ENCODE peak calls at places on chromosomes 1 and 21, in seven cellular contexts. B is colonic mucosa, C is osteoblast, W is endothelial cell of umbilical vein, H is GM23248, K is tibial artery, P is heart right ventricle. T is an unnamed sample. For H3K4me1, the result is how much of the 10 kb centered on the place peaks cover.

GRCh38 chr1:13228343-13228781 is 2.4 kb upstream of the PRAMEF18 start:
- DNase-seq in B (peak), C (no peak), W (no peak), H (peak), K (no peak), P (no peak), T (no peak)

GRCh38 chr1:12140016-12140415 is 26.8 kb upstream of the TNFRSF1B start:
- DNase-seq in B (no peak), C (peak), W (no peak), H (no peak), K (no peak), P (no peak), T (no peak)

GRCh38 chr1:29761159-29761928 is 525.0 kb downstream of the PTPRU start:
- DNase-seq in B (no peak), C (no peak), W (no peak), H (no peak), K (no peak), P (no peak), T (no peak)

GRCh38 chr1:1187938-1188337 is 14.3 kb downstream of the TTLL10 start:
- DNase-seq in B (no peak), C (peak), W (no peak), H (no peak), K (no peak), P (no peak), T (no peak)

GRCh38 chr1:170537798-170538503 is 6.0 kb downstream of the GORAB start:
- DNase-seq in B (no peak), C (peak), W (peak), H (peak), K (no peak), P (no peak), T (no peak)

GRCh38 chr1:4416189-4416588 is 238.2 kb upstream of the AJAP1 start:
- DNase-seq in B (no peak), C (no peak), W (no peak), H (no peak), K (no peak), P (peak), T (no peak)

GRCh38 chr1:216935901-216936300 is 212.7 kb upstream of the ESRRG start:
- DNase-seq in B (no peak), C (no peak), W (no peak), H (no peak), K (no peak), P (no peak), T (no peak)

GRCh38 chr1:37325010-37325409 is 149.4 kb upstream of the ZC3H12A start:
- DNase-seq in B (no peak), C (no peak), W (no peak), H (no peak), K (no peak), P (no peak), T (no peak)

GRCh38 chr1:93585059-93585966 is 96.3 kb downstream of the BCAR3 start:
- DNase-seq in B (peak), C (peak), W (no peak), H (peak), K (peak), P (peak), T (peak)

GRCh38 chr1:15948600-15949452 is 27.1 kb downstream of the ZBTB17 start:
- DNase-seq in B (peak), C (peak), W (peak), H (peak), K (peak), P (peak), T (peak)

GRCh38 chr1:89149229-89149628 is 23.3 kb upstream of the GBP2 start:
- DNase-seq in B (no peak), C (peak), W (peak), H (peak), K (no peak), P (no peak), T (peak)

GRCh38 chr1:81493102-81493864 is 307.5 kb upstream of the ADGRL2 start:
- DNase-seq in B (no peak), C (no peak), W (no peak), H (no peak), K (no peak), P (peak), T (no peak)

GRCh38 chr1:165898837-165899236 is 71.4 kb downstream of the UCK2 start:
- DNase-seq in B (no peak), C (peak), W (peak), H (peak), K (peak), P (peak), T (peak)

GRCh38 chr1:169892819-169893644 is 664 bp downstream of the SCYL3 start:
- DNase-seq in B (peak), C (peak), W (peak), H (peak), K (peak), P (peak), T (no peak)

GRCh38 chr1:223363057-223363855 is 720 bp downstream of the SUSD4 start:
- DNase-seq in B (no peak), C (peak), W (no peak), H (peak), K (no peak), P (peak), T (no peak)

GRCh38 chr1:74245168-74245753 is 10.1 kb downstream of the TNNI3K start:
- DNase-seq in B (no peak), C (peak), W (no peak), H (no peak), K (no peak), P (no peak), T (no peak)

GRCh38 chr1:165661691-165662090 is 30.7 kb downstream of the MGST3 start:
- DNase-seq in B (no peak), C (peak), W (no peak), H (peak), K (no peak), P (no peak), T (no peak)

GRCh38 chr1:18954270-18955071 is 2.0 kb downstream of the IFFO2 start:
- DNase-seq in B (no peak), C (peak), W (peak), H (peak), K (no peak), P (no peak), T (no peak)

GRCh38 chr21:31730687-31731111 is 1.2 kb downstream of the SCAF4 start:
- DNase-seq in B (no peak), C (peak), W (peak), H (peak), K (no peak), P (no peak), T (no peak)

GRCh38 chr1:88330201-88330600 is 353.9 kb upstream of the PKN2 start:
- DNase-seq in B (no peak), C (no peak), W (peak), H (no peak), K (no peak), P (no peak), T (no peak)

GRCh38 chr1:46549697-46550681 is 1.5 kb downstream of the KNCN start:
- DNase-seq in B (no peak), C (peak), W (no peak), H (peak), K (no peak), P (no peak), T (no peak)

GRCh38 chr21:44065428-44065827 is 41.8 kb upstream of the PWP2 start:
- DNase-seq in B (no peak), C (peak), W (no peak), H (no peak), K (no peak), P (no peak), T (no peak)

GRCh38 chr1:209675567-209676154 is 449 bp downstream of the G0S2 start:
- DNase-seq in B (peak), C (peak), W (peak), H (peak), K (no peak), P (no peak), T (peak)

GRCh38 chr1:162055062-162055461 is 14.4 kb upstream of the NOS1AP start:
- DNase-seq in B (no peak), C (no peak), W (peak), H (peak), K (no peak), P (no peak), T (no peak)

GRCh38 chr21:16156841-16157240 is 427.1 kb downstream of the USP25 start:
- DNase-seq in B (no peak), C (no peak), W (no peak), H (no peak), K (no peak), P (no peak), T (no peak)

GRCh38 chr1:91020967-91021685 is 709 bp downstream of the ZNF644 start:
- DNase-seq in B (peak), C (peak), W (peak), H (peak), K (peak), P (peak), T (peak)

GRCh38 chr1:34645109-34645688 is 109.6 kb upstream of the GJB5 start:
- DNase-seq in B (no peak), C (no peak), W (no peak), H (no peak), K (no peak), P (no peak), T (no peak)

GRCh38 chr1:17295292-17295691 is 12.7 kb upstream of the PADI4 start:
- DNase-seq in B (no peak), C (peak), W (no peak), H (no peak), K (no peak), P (no peak), T (no peak)

GRCh38 chr1:224223819-224224714 is 41.0 kb downstream of the DEGS1 start:
- DNase-seq in B (no peak), C (peak), W (peak), H (peak), K (no peak), P (no peak), T (no peak)

GRCh38 chr21:39030127-39030884 is 152.9 kb downstream of the PSMG1 start:
- DNase-seq in B (no peak), C (no peak), W (no peak), H (no peak), K (no peak), P (no peak), T (no peak)

GRCh38 chr1:41935226-41935625 is 16.5 kb upstream of the HIVEP3 start:
- DNase-seq in B (no peak), C (no peak), W (peak), H (peak), K (no peak), P (no peak), T (no peak)

GRCh38 chr1:231866392-231867331 is 240.1 kb downstream of the DISC1 start:
- DNase-seq in B (peak), C (no peak), W (peak), H (peak), K (no peak), P (peak), T (peak)

GRCh38 chr21:45458281-45459170 is 53.6 kb downstream of the COL18A1 start:
- DNase-seq in B (no peak), C (peak), W (no peak), H (no peak), K (no peak), P (no peak), T (no peak)

GRCh38 chr1:23601968-23602876 is 42.9 kb upstream of the ID3 start:
- DNase-seq in B (no peak), C (no peak), W (no peak), H (no peak), K (no peak), P (no peak), T (no peak)

GRCh38 chr1:150476754-150477153 is 10.5 kb upstream of the TARS2 start:
- DNase-seq in B (no peak), C (no peak), W (no peak), H (no peak), K (no peak), P (no peak), T (peak)
- H3K4me1 ChIP-seq in B (under half), C (under half), W (under half), H (under half), K (under half), P (under half), T (under half)

GRCh38 chr1:198679535-198680173 is 40.8 kb downstream of the PTPRC start:
- DNase-seq in B (no peak), C (no peak), W (no peak), H (no peak), K (no peak), P (no peak), T (no peak)

GRCh38 chr1:198680174-198680871 is 41.5 kb downstream of the PTPRC start:
- DNase-seq in B (no peak), C (no peak), W (no peak), H (no peak), K (no peak), P (no peak), T (no peak)

GRCh38 chr1:198678901-198679329 is 40.1 kb downstream of the PTPRC start:
- DNase-seq in B (no peak), C (no peak), W (no peak), H (no peak), K (no peak), P (no peak), T (no peak)

GRCh38 chr1:198677027-198677426 is 38.2 kb downstream of the PTPRC start:
- DNase-seq in B (no peak), C (no peak), W (no peak), H (peak), K (no peak), P (no peak), T (no peak)

DNA sequence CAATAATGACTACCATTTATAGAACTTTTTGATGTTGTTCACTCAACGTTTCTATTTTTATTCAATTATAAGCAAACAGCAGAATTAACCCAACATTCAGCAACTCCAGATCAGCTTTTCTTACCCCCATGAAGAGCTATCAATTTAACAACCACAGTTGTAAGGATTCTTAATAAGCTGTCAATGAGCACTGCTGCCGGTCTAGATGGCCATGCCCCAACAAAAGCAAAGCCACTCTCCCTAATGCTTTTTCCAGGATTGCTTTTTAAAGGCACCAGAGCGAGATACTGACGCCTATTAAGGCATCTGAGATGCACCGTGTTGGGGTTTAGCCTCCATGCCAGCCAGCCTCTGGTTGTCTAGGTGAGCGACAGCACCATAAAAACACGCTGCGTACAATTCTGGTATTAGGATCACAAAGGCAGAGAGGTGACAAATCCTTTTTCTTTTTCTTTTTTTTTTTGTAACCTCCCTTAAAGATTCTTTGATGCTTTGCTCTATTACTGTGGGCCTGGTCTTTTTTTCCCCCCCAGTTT is 39.5 kb downstream of the PTPRC start:
- DNase-seq in B (no peak), C (peak), W (no peak), H (no peak), K (no peak), P (no peak), T (no peak)
- H3K4me1 ChIP-seq in B (under half), C (under half), W (under half), H (half or more), K (under half), P (under half), T (under half)

GRCh38 chr1:25065246-25066238 is 135.5 kb upstream of the RUNX3 start:
- DNase-seq in B (no peak), C (peak), W (no peak), H (peak), K (no peak), P (no peak), T (no peak)
- H3K4me1 ChIP-seq in B (under half), C (under half), W (under half), H (under half), K (under half), P (under half), T (under half)

GRCh38 chr1:234597894-234598293 is 12.1 kb downstream of the IRF2BP2 start:
- DNase-seq in B (peak), C (peak), W (peak), H (peak), K (no peak), P (peak), T (no peak)

GRCh38 chr1:234600418-234601216 is 9.4 kb downstream of the IRF2BP2 start:
- DNase-seq in B (peak), C (no peak), W (peak), H (peak), K (no peak), P (peak), T (peak)

GRCh38 chr1:234598974-234599616 is 10.9 kb downstream of the IRF2BP2 start:
- DNase-seq in B (no peak), C (peak), W (peak), H (no peak), K (peak), P (no peak), T (peak)

GRCh38 chr1:234601217-234602017 is 8.6 kb downstream of the IRF2BP2 start:
- DNase-seq in B (no peak), C (peak), W (peak), H (peak), K (no peak), P (no peak), T (no peak)

GRCh38 chr1:234599617-234600417 is 10.2 kb downstream of the IRF2BP2 start:
- DNase-seq in B (peak), C (peak), W (peak), H (peak), K (peak), P (peak), T (peak)
- H3K4me1 ChIP-seq in B (under half), C (half or more), W (half or more), H (half or more), K (under half), P (under half), T (under half)

DNA sequence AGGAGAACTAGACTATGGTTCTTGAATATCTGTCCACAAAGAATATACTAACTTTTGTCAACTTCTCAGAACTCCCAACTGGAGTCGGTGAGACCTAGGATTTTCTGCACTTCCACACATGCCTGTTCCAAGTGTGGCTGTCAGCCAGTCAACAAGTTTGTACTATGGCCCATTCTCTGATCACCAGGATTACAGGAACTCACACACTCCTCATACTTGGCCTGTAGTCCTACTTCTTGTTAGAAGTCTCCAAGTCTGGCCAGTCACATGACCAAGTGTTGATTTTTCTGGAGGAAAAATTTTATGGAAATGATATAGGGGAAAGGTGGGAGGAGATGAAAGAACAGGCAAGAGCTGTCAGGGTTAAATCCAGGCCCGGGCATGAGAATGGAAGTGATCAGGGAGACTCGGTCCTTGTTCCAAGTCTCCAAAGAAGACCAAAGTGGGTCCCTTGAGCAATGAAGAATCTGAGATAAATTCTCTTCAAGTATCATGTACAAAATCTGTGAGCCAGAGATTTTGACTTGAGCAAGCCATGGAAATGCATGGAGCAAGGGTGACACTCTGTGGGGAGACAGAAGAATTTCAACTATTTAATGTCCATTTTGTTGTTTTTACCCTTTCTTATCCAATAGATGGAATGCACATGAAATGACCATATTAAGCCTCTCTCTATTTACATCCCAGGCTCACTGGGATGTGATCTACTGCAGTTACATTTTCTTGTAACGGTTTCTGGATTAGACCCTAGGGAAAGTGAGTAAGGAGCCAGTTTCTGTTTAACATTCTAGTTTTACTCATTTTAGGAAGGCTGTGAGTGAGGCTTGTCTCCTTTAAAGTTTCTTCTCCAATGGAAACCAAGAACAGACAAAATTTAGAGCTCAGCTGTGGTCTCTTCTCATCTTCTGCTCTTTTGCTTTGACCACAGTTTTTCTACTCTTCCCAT is 320.9 kb downstream of the ASTN1 start:
- DNase-seq in B (no peak), C (no peak), W (no peak), H (peak), K (no peak), P (peak), T (peak)
- H3K4me1 ChIP-seq in B (under half), C (under half), W (under half), H (under half), K (under half), P (under half), T (under half)

GRCh38 chr1:203146042-203146369 is 18.5 kb downstream of the ADORA1 start:
- DNase-seq in B (no peak), C (peak), W (no peak), H (no peak), K (no peak), P (no peak), T (no peak)
- H3K4me1 ChIP-seq in B (under half), C (under half), W (under half), H (under half), K (under half), P (under half), T (under half)

T was measured in uterus.